ENCODE peak calls at places on chromosomes 3 and 15, in seven cellular contexts. K is astrocyte, L is heart right ventricle, I is GM06990, V is psoas muscle, X is foreskin fibroblast, S is mammary epithelial cell. N is an unnamed sample.

GRCh38 chr3:73080201-73080966 is 18.9 kb downstream of the EBLN2 start:
- DNase-seq in K (no peak), L (no peak), I (no peak), V (no peak), X (no peak), S (no peak), N (no peak)

GRCh38 chr15:69780981-69781380 is 316.7 kb downstream of the TLE3 start:
- DNase-seq in K (no peak), L (no peak), I (no peak), V (no peak), X (no peak), S (no peak), N (no peak)

GRCh38 chr3:195080571-195081141 is 190.3 kb downstream of the XXYLT1 start:
- DNase-seq in K (peak; percentile 14), L (peak; percentile 60), I (no peak), V (peak; percentile 70), X (no peak), S (no peak), N (no peak)

GRCh38 chr15:71806452-71806931 is 3.9 kb upstream of the NR2E3 start:
- DNase-seq in K (peak; percentile 45), L (no peak), I (no peak), V (no peak), X (peak; percentile 71), S (peak; percentile 25), N (no peak)

GRCh38 chr15:68730491-68731317 is 90.0 kb downstream of the ANP32A start:
- DNase-seq in K (peak; percentile 26), L (peak; percentile 48), I (no peak), V (peak; percentile 53), X (peak; percentile 74), S (peak; percentile 21), N (no peak)

GRCh38 chr3:144708437-144708836 is 736.8 kb downstream of the DIPK2A start:
- DNase-seq in K (no peak), L (no peak), I (peak; percentile 32), V (no peak), X (no peak), S (no peak), N (no peak)

GRCh38 chr15:91186892-91187644 is 87.0 kb downstream of the SV2B start:
- DNase-seq in K (peak; percentile 3), L (no peak), I (no peak), V (no peak), X (no peak), S (peak; percentile 38), N (no peak)

GRCh38 chr3:32239638-32240550 is 1.4 kb downstream of the CMTM8 start:
- DNase-seq in K (no peak), L (no peak), I (no peak), V (no peak), X (peak; percentile 59), S (no peak), N (no peak)

GRCh38 chr3:128416578-128417150 is 50.0 kb downstream of the DNAJB8 start:
- DNase-seq in K (peak; percentile 74), L (no peak), I (no peak), V (no peak), X (peak; percentile 83), S (peak; percentile 77), N (peak; percentile 16)

GRCh38 chr3:17840651-17841050 is 98.2 kb upstream of the TBC1D5 start:
- DNase-seq in K (no peak), L (no peak), I (no peak), V (no peak), X (no peak), S (no peak), N (no peak)

DNA sequence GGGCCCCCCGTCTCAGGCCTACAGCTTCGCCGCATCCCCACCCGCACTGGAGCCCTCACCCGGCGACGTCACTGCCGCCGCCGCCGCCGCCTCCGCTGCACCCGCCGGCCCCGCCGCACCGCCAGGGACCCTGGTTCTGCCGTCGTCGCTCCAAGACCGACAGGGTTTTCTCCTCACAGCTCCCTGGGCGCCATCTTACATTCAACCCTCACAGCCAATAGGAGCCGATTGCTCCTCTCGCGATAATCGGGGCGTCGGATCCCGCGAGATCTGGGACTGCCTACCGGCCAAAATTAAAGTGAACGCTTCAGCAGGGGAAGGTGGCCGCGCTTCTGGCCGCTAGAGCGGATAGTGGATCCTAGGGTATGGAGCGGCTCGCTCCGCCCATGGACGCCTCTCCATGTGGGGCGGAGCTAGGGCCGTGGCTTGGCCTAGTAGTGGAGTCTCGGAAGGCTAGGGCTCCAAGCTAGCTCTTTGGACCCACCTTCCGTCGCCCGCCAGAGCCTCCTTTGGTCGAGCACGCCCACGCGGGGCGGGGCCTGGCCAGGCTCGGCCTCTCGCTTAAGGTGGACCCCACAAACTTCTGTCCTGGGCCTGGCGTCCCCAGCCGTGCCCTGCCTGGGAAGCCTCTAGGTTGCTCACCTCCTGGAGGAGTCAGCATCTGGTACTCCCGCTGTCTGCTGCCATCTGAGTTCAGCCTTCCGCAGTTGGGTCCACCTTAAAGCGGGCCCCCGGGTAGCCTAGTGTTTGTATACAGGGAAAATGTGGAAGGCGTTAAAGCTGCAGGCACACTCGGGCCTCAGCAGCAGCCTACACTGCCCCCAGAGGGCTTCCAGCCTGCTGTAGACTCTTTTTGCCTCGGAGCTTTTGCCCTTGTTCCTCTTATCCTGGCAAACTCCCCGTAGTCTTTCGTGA is at the start of gene QRICH1:
- DNase-seq in K (peak; percentile 91), L (peak; percentile 96), I (peak; percentile 98), V (peak; percentile 99), X (peak; percentile 98), S (peak; percentile 99), N (peak; percentile 87)
- H3K4me3 ChIP-seq in K (peak within 1 kb of the TSS; percentile 87), L (peak within 1 kb of the TSS; percentile 89), I (peak within 1 kb of the TSS; percentile 83), V (peak within 1 kb of the TSS; percentile 95), X (peak within 1 kb of the TSS; percentile 76), S (peak within 1 kb of the TSS; percentile 80), N (peak within 1 kb of the TSS; percentile 89)

GRCh38 chr3:179304605-179305004 is 18.2 kb upstream of the ZNF639 start:
- DNase-seq in K (no peak), L (no peak), I (no peak), V (no peak), X (no peak), S (peak; percentile 9), N (no peak)

GRCh38 chr3:179302111-179302510 is 20.7 kb upstream of the ZNF639 start:
- DNase-seq in K (no peak), L (no peak), I (no peak), V (no peak), X (no peak), S (no peak), N (no peak)

GRCh38 chr3:179309225-179310109 is 13.4 kb upstream of the ZNF639 start:
- DNase-seq in K (no peak), L (no peak), I (no peak), V (no peak), X (no peak), S (no peak), N (no peak)

DNA sequence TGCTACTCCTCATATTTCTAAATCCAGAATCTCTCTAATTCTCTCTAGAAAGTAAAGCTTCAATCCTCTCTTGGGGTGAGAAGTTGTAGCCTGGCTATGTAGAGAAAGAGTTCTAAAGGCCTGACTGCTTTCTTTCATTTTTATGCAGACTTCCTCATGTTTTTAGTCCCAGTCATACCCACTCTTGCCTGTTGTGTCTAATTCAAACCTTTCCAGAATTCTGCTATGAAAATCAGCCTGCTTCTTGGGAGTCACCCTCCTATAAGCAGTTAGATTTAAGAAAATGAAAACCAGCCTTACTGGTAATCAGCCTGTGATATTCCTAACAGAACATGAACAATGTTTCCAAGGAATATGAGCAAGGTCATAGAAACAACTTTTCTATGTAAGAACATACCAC is 14.8 kb upstream of the ZNF639 start:
- DNase-seq in K (no peak), L (no peak), I (no peak), V (no peak), X (peak; percentile 48), S (no peak), N (no peak)
- TF ChIP-seq CTCF in K (no peak), L (no peak), I (no peak), V (no peak), X (no peak), S (no peak), N (no peak)

GRCh38 chr3:57161915-57162314 is 3.2 kb downstream of the IL17RD start:
- DNase-seq in K (no peak), L (no peak), I (no peak), V (no peak), X (no peak), S (no peak), N (no peak)

GRCh38 chr3:57165637-57166036 is 484 bp upstream of the IL17RD start:
- DNase-seq in K (no peak), L (no peak), I (no peak), V (no peak), X (no peak), S (no peak), N (no peak)

GRCh38 chr3:57164217-57164605 is 942 bp downstream of the IL17RD start:
- DNase-seq in K (no peak), L (peak; percentile 62), I (peak; percentile 15), V (peak; percentile 68), X (peak; percentile 83), S (peak; percentile 35), N (no peak)

GRCh38 chr3:57164606-57165573 is at the start of gene IL17RD:
- DNase-seq in K (no peak), L (peak; percentile 88), I (peak; percentile 63), V (peak; percentile 89), X (peak; percentile 92), S (peak; percentile 61), N (no peak)

DNA sequence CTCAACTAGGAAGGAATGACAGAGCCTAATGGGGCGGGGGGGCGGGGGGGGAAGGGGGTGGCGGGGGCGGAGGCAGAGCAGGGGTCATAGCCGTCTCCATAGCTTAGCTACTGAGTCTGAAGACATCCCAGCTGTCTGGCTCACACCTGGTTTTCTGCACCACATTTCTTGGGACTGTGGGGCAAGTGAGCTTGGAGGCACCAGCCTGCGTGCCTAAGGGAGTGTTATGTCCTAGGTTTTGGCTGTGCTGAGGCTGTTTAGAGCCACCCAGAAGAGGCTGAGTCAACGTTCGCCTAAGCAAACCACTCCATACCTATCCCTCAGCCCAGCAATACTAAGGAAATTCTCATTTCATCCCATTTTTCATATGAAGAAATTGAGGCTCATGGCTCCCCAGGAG is 1.4 kb downstream of the IL17RD start:
- DNase-seq in K (no peak), L (no peak), I (no peak), V (no peak), X (peak; percentile 62), S (peak; percentile 35), N (no peak)
- H3K4me3 ChIP-seq in K (peak overlapping the region; percentile 70), L (peak overlapping the region; percentile 88), I (no peak overlapping the region), V (peak overlapping the region; percentile 92), X (peak overlapping the region; percentile 60), S (peak overlapping the region; percentile 77), N (no peak overlapping the region)

GRCh38 chr3:191500892-191501291 is 39.9 kb downstream of the PYDC2 start:
- DNase-seq in K (no peak), L (no peak), I (no peak), V (no peak), X (no peak), S (no peak), N (no peak)

GRCh38 chr3:191499307-191500125 is 38.6 kb downstream of the PYDC2 start:
- DNase-seq in K (peak; percentile 41), L (peak; percentile 49), I (peak; percentile 3), V (peak; percentile 57), X (peak; percentile 3), S (peak; percentile 65), N (no peak)

GRCh38 chr3:191502583-191502982 is 41.6 kb downstream of the PYDC2 start:
- DNase-seq in K (no peak), L (no peak), I (no peak), V (no peak), X (no peak), S (no peak), N (no peak)
- TF ChIP-seq CTCF in K (peak; percentile 24), L (peak; percentile 32), I (peak; percentile 36), V (no peak), X (peak; percentile 17), S (peak; percentile 41), N (no peak)